ENCODE peak calls at places on chromosomes 5 and 9, in six cellular contexts. P, C, B, T, F and H are unnamed samples.

GRCh38 chr5:134600600-134600999 is 32.0 kb downstream of the SAR1B start:
- DNase-seq in P (no peak), C (no peak), B (no peak), T (no peak), F (no peak), H (no peak)

GRCh38 chr9:91837982-91838731 is 111.9 kb downstream of the ROR2 start:
- DNase-seq in P (peak), C (no peak), B (no peak), T (no peak), F (no peak), H (peak)

GRCh38 chr5:110625376-110625999 is 101.0 kb downstream of the TMEM232 start:
- DNase-seq in P (no peak), C (no peak), B (no peak), T (no peak), F (peak), H (peak)

GRCh38 chr5:173771743-173772406 is 116.3 kb upstream of the CPEB4 start:
- DNase-seq in P (no peak), C (no peak), B (no peak), T (no peak), F (no peak), H (no peak)

GRCh38 chr9:124190761-124191160 is 67.0 kb upstream of the NEK6 start:
- DNase-seq in P (no peak), C (no peak), B (no peak), T (no peak), F (peak), H (no peak)

GRCh38 chr9:94900222-94901018 is 173.9 kb downstream of the AOPEP start:
- DNase-seq in P (no peak), C (no peak), B (no peak), T (no peak), F (no peak), H (no peak)

GRCh38 chr5:126948453-126948852 is 81.9 kb downstream of the MARCHF3 start:
- DNase-seq in P (no peak), C (no peak), B (no peak), T (no peak), F (no peak), H (no peak)

GRCh38 chr5:1331861-1332405 is 13.0 kb downstream of the CLPTM1L start:
- DNase-seq in P (no peak), C (no peak), B (no peak), T (no peak), F (no peak), H (no peak)

GRCh38 chr5:36724429-36725332 is 118.3 kb downstream of the SLC1A3 start:
- DNase-seq in P (peak), C (peak), B (no peak), T (no peak), F (no peak), H (peak)

GRCh38 chr9:68530618-68531017 is 10.1 kb downstream of the TMEM252 start:
- DNase-seq in P (peak), C (no peak), B (peak), T (no peak), F (no peak), H (peak)

GRCh38 chr9:91273853-91274552 is 87.7 kb downstream of the AUH start:
- DNase-seq in P (no peak), C (no peak), B (no peak), T (no peak), F (no peak), H (peak)

GRCh38 chr5:6480133-6481051 is 31.7 kb downstream of the UBE2QL1 start:
- DNase-seq in P (no peak), C (no peak), B (no peak), T (no peak), F (peak), H (no peak)

GRCh38 chr9:112546149-112547012 is 59.8 kb downstream of the KIAA1958 start:
- DNase-seq in P (no peak), C (no peak), B (no peak), T (no peak), F (no peak), H (peak)

GRCh38 chr9:121937248-121937647 is 155.9 kb downstream of the TTLL11 start:
- DNase-seq in P (no peak), C (no peak), B (no peak), T (no peak), F (no peak), H (no peak)

GRCh38 chr5:141772281-141772680 is 90.3 kb upstream of the ARAP3 start:
- DNase-seq in P (no peak), C (no peak), B (no peak), T (no peak), F (no peak), H (no peak)

GRCh38 chr5:102589661-102590060 is 90.9 kb upstream of the SLCO6A1 start:
- DNase-seq in P (no peak), C (no peak), B (no peak), T (no peak), F (no peak), H (no peak)

GRCh38 chr5:67291671-67292070 is 95.1 kb upstream of the CD180 start:
- DNase-seq in P (no peak), C (no peak), B (no peak), T (no peak), F (peak), H (no peak)

GRCh38 chr9:69058101-69058500 is 22.5 kb downstream of the FXN start:
- DNase-seq in P (no peak), C (no peak), B (no peak), T (no peak), F (no peak), H (no peak)

GRCh38 chr9:34072410-34072809 is 23.7 kb upstream of the UBAP2 start:
- DNase-seq in P (no peak), C (no peak), B (no peak), T (no peak), F (no peak), H (peak)

GRCh38 chr9:5587024-5587423 is 41.9 kb upstream of the RIC1 start:
- DNase-seq in P (no peak), C (no peak), B (no peak), T (no peak), F (no peak), H (no peak)

GRCh38 chr9:130461218-130461630 is 16.5 kb downstream of the ASS1 start:
- DNase-seq in P (peak), C (peak), B (peak), T (peak), F (no peak), H (peak)

GRCh38 chr5:138448481-138449398 is 9.9 kb downstream of the REEP2 start:
- DNase-seq in P (no peak), C (no peak), B (no peak), T (no peak), F (peak), H (peak)

GRCh38 chr5:65086234-65086886 is 317.6 kb downstream of the CWC27 start:
- DNase-seq in P (no peak), C (no peak), B (no peak), T (no peak), F (no peak), H (peak)

GRCh38 chr9:74006935-74007334 is 490.2 kb upstream of the RORB start:
- DNase-seq in P (no peak), C (no peak), B (no peak), T (no peak), F (no peak), H (no peak)

GRCh38 chr5:156870498-156870839 is 20.4 kb downstream of the PPP1R2B start:
- DNase-seq in P (no peak), C (no peak), B (no peak), T (no peak), F (no peak), H (no peak)

GRCh38 chr5:57303985-57304384 is 130.1 kb downstream of the GPBP1 start:
- DNase-seq in P (no peak), C (no peak), B (no peak), T (no peak), F (no peak), H (no peak)

GRCh38 chr9:74865177-74865576 is 22.5 kb downstream of the TRPM6 start:
- DNase-seq in P (no peak), C (no peak), B (no peak), T (no peak), F (no peak), H (no peak)

GRCh38 chr5:79924936-79925893 is 65.8 kb downstream of the MTX3 start:
- DNase-seq in P (no peak), C (no peak), B (peak), T (no peak), F (no peak), H (peak)